ENCODE peak calls at places on chromosomes 4 and X, in four cellular contexts. Z, P, E and C are unnamed samples.

GRCh38 chrX:17443546-17443945 is 68.5 kb downstream of the NHS start:
- DNase-seq in Z (no peak), P (no peak), E (peak), C (no peak)

GRCh38 chr4:11436084-11436483 is 7.4 kb upstream of the HS3ST1 start:
- DNase-seq in Z (no peak), P (no peak), E (no peak), C (no peak)

GRCh38 chrX:139192386-139192961 is 338.1 kb upstream of the F9 start:
- DNase-seq in Z (no peak), P (no peak), E (no peak), C (no peak)

GRCh38 chr4:174084542-174084941 is 198.9 kb downstream of the FBXO8 start:
- DNase-seq in Z (no peak), P (no peak), E (peak), C (no peak)

GRCh38 chr4:138976526-138976925 is 39.1 kb upstream of the NOCT start:
- DNase-seq in Z (no peak), P (no peak), E (no peak), C (no peak)

GRCh38 chr4:26290276-26290675 is 30.5 kb upstream of the RBPJ start:
- DNase-seq in Z (no peak), P (no peak), E (no peak), C (no peak)

GRCh38 chr4:66169341-66169740 is 499.1 kb upstream of the EPHA5 start:
- DNase-seq in Z (no peak), P (no peak), E (peak), C (no peak)

GRCh38 chr4:109990307-109991257 is 77.9 kb downstream of the EGF start:
- DNase-seq in Z (no peak), P (no peak), E (no peak), C (no peak)

GRCh38 chrX:129808163-129808828 is 28.5 kb downstream of the SASH3 start:
- DNase-seq in Z (no peak), P (no peak), E (peak), C (no peak)

GRCh38 chr4:129498626-129499025 is 402.7 kb downstream of the C4orf33 start:
- DNase-seq in Z (no peak), P (no peak), E (no peak), C (no peak)

GRCh38 chrX:133588827-133589226 is 173.5 kb upstream of the GPC4 start:
- DNase-seq in Z (no peak), P (no peak), E (no peak), C (no peak)

GRCh38 chr4:13461511-13461910 is 22.6 kb downstream of the RAB28 start:
- DNase-seq in Z (no peak), P (no peak), E (no peak), C (no peak)

GRCh38 chrX:134512566-134512965 is 52.6 kb downstream of the HPRT1 start:
- DNase-seq in Z (no peak), P (no peak), E (peak), C (peak)

GRCh38 chr4:127788517-127788916 is 6.4 kb downstream of the HSPA4L start:
- DNase-seq in Z (no peak), P (no peak), E (peak), C (no peak)

GRCh38 chrX:125407314-125407713 is 87.6 kb downstream of the TEX13C start:
- DNase-seq in Z (no peak), P (no peak), E (no peak), C (no peak)

GRCh38 chr4:119659576-119659975 is 31.0 kb upstream of the PDE5A start:
- DNase-seq in Z (no peak), P (no peak), E (no peak), C (no peak)